ENCODE peak calls at places on chromosomes 16 and 17, in four cellular contexts. X is HCT116, A is HepG2, F is K562. N is an unnamed sample.

GRCh38 chr17:16926591-16927451 is 45.1 kb downstream of the TNFRSF13B start:
- DNase-seq in X (no peak), A (no peak), F (no peak), N (no peak)

GRCh38 chr16:88130016-88130415 is 178.8 kb downstream of the BANP start:
- DNase-seq in X (no peak), A (no peak), F (no peak), N (no peak)

GRCh38 chr16:56388209-56388608 is 37.1 kb downstream of the AMFR start:
- DNase-seq in X (no peak), A (no peak), F (no peak), N (no peak)

GRCh38 chr16:4415538-4416199 is 727 bp downstream of the CORO7 start:
- DNase-seq in X (no peak), A (peak), F (peak), N (no peak)

GRCh38 chr17:17836250-17836817 is 452 bp downstream of the SREBF1 start:
- DNase-seq in X (peak), A (peak), F (peak), N (peak)

GRCh38 chr17:75078097-75079022 is 9.4 kb upstream of the SLC16A5 start:
- DNase-seq in X (peak), A (no peak), F (no peak), N (no peak)

GRCh38 chr17:73841431-73842060 is 197.3 kb upstream of the SDK2 start:
- DNase-seq in X (no peak), A (peak), F (no peak), N (no peak)

GRCh38 chr17:11144358-11145233 is 96.4 kb upstream of the SHISA6 start:
- DNase-seq in X (no peak), A (peak), F (peak), N (peak)

GRCh38 chr17:47986520-47986919 is 15.6 kb downstream of the CDK5RAP3 start:
- DNase-seq in X (no peak), A (no peak), F (no peak), N (no peak)

GRCh38 chr16:72542103-72542502 is 370.1 kb upstream of the PMFBP1 start:
- DNase-seq in X (no peak), A (no peak), F (no peak), N (no peak)

GRCh38 chr17:68608515-68609130 is 7.5 kb upstream of the FAM20A start:
- DNase-seq in X (no peak), A (no peak), F (no peak), N (no peak)

DNA sequence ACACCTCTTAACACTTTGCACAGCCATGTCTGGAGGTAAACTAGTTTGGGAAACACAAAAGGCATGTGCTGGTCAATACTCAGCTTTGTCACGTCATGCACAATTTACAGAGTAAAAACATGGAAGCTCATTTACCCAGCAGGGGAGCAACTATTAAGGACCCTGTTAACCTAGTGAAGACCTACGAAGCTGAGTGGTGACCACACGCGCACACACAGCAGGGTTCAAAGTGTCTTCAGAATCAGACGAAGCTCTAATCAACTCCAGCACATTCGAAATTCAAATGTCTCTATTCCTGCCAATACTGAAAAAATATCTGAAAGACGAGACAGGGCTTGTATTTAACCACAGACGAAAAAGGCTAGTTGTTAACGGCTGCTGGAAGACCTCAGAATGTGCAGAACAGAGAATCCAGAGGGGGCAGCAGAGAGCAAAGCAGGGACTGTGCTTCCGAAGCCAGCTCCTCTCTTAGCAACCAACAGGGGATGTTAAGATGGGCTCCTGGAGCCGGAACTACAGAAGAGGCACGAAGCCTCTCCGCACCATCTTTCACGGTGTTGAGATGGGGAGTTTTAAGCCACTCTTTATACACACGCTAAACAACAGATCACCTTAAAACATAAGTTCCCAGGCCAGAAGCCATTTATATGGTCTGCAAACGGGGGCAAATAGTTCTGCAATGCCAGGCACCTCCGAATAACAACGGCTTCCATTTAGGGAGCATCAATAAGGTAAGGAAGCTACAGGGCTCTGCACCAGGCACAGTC is 45.7 kb downstream of the CMTM4 start:
- DNase-seq in X (peak), A (peak), F (peak), N (peak)
- TF ChIP-seq REST in X (no peak), A (no peak), F (no peak), N (no peak)

GRCh38 chr17:413706-414440 is 61.3 kb upstream of the RPH3AL start:
- DNase-seq in X (no peak), A (no peak), F (no peak), N (no peak)

GRCh38 chr17:417691-418420 is 65.2 kb upstream of the RPH3AL start:
- DNase-seq in X (no peak), A (no peak), F (no peak), N (no peak)

GRCh38 chr17:419073-419735 is 66.6 kb upstream of the RPH3AL start:
- DNase-seq in X (no peak), A (peak), F (no peak), N (no peak)

GRCh38 chr17:418421-418751 is 65.8 kb upstream of the RPH3AL start:
- DNase-seq in X (no peak), A (no peak), F (no peak), N (no peak)

DNA sequence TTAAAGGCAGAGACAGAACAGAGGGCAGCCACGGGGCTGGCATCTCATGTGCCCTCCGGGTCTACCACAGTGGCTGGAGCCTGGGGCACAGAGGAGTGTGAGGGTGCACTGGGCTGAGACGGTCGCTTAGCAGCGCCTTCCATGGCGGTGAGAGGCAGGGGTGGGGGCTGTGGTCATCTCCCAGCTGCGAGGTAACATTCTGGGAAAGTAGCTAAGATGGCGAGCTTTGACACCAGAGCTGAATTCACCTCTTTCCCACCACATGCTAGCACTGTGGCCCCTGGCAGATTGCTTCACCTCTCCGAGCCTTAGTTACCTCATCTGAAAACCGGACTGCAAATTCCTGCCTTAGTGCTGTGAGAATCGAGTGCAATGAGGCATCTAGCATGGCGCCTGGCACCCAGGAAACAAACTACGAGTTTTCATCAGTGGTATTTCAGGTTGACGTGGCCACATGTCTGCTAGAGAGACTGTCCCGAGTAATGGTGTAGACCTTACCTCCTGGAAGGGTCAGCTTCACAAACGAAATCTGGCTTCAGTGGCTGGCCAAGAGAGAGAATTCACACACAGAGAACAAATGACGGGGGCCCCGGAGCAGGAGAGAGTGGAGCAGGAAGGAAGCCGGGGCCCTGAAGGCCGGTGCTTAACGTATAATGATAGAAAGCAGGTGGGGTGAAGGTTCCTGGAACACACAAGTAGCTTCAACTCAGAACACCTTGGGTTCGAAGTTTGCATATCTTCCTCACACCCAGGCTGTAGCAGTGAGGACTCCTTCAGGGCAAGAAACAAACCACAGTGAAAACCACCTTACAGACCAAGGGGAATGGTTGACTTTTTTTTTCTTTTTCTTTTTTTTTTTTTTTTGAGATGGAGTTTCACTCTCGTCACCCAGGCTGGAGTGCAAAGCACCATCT is 63.9 kb upstream of the RPH3AL start:
- DNase-seq in X (no peak), A (no peak), F (no peak), N (no peak)
- TF ChIP-seq CTCF in X (no peak), A (no peak), F (no peak), N (no peak)

DNA sequence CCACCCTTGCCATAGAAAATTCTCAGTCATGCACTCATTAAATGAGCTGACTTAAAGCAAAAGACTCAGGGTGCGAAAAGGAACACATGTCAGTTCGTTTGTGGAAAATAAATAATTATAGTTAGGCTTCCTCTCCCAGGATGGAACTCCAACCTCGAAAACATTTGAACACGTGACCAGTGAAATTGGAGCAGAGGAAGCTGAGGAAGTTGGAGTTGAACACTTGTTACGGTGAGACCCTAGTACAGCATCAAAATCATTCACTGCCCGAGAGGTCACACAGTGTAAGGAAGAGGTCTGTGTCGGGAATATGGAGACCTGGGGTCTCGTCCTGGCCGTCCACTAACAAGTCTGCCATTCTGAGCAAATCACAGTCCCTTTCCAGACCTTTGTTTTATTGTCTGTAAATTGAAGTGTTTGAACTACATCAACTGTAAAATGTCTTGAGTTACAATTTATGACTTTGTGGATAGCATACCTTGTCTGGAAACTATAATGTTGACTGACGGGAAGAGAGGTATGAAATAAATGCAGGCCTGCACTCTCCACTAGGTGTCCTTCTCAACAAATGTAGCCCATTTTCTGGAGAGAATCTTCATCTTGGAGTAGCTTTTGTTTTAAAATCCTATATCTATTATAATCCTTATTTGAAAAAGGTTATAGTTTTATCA is 7.7 kb downstream of the PSMD7 start:
- DNase-seq in X (no peak), A (peak), F (no peak), N (no peak)
- TF ChIP-seq TCF7L2 in X (no peak), A (no peak), F (no peak), N (no peak)

DNA sequence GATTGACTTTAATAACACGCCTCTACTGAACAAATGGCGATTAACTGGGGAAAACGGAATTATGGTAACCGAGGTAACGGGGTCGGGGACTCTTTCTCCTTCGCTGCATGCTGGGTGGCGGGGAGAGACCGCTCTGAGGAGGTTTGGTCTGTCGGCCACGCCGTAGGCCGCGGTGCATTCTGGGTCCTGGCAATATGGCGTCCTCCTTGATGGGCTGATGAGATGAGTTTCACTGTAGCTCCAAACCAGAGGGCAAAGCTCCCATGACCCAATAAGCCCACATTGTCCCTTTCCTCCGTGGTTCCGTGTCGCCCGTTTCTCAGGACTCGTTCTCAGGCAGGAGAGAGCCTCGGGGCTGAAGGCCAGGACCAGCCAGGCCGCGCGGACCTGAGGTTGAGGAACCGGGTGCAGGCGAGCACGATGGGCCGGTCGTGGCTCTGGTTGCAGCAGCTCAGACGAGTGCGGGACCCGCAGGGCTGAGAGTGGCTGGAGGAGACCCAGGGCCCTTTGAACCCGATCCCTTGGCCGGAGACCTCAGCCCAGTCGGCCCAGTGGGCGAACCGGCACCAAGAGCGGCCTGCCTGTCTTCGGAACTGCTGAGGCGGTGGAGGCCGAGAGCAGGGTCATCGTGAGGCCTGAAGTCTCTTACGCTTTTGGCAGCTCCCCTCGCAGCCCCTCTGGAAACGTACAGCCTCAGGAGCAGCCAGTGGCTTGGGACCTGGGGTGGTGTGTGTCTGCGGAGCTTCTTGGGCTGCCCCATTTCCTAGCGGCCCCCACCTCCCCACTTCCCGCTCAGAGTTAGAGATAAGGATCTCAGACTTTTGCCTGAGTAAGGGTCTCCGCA is at the start of gene RPTOR:
- DNase-seq in X (peak), A (peak), F (peak), N (peak)
- TF ChIP-seq REST in X (no peak), A (no peak), F (no peak), N (peak)

GRCh38 chr16:68749424-68749823 is 12.3 kb downstream of the CDH1 start:
- DNase-seq in X (no peak), A (peak), F (no peak), N (no peak)
- TF ChIP-seq CTCF in X (peak), A (peak), F (no peak), N (no peak)

GRCh38 chr17:2058521-2059124 is 3.7 kb downstream of the HIC1 start:
- DNase-seq in X (no peak), A (no peak), F (no peak), N (no peak)
- TF ChIP-seq TCF7L2 in X (no peak), A (no peak), F (no peak), N (no peak)

GRCh38 chr17:62720126-62720850 is 87.8 kb downstream of the MARCHF10 start:
- DNase-seq in X (no peak), A (peak), F (peak), N (no peak)

GRCh38 chr17:62724398-62725146 is 83.5 kb downstream of the MARCHF10 start:
- DNase-seq in X (no peak), A (no peak), F (no peak), N (no peak)

GRCh38 chr17:62725791-62726249 is 82.3 kb downstream of the MARCHF10 start:
- DNase-seq in X (no peak), A (peak), F (no peak), N (no peak)

GRCh38 chr17:62722625-62723024 is 85.5 kb downstream of the MARCHF10 start:
- DNase-seq in X (no peak), A (peak), F (no peak), N (no peak)

DNA sequence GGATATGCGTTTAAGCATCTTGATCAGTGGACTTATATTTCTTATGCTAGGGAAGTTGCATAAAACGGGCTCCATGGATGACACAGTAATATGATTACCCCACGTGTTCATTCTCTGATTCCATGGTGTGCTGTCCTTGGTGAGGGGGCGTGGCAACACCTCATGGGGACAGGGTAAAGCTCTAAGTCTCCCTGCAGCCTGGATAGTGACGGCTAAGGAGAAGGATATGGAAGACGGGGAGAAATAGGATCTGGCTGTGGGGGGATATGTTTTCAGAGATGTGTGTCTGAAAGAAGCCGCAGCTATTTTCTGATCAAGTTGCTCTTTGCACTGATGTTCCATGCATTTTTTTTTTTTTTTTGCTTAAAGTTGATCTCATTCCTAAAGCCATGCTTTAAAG is 84.3 kb downstream of the MARCHF10 start:
- DNase-seq in X (no peak), A (no peak), F (peak), N (no peak)
- TF ChIP-seq REST in X (no peak), A (no peak), F (no peak), N (no peak)

N was measured in Panc1.